ENCODE peak calls at places on chromosome 5, in eight cellular contexts. S, B, G, R, N, D, Y and P are unnamed samples. For H3K36me3, the result is how much of the 10 kb centered on the place peaks cover.

GRCh38 chr5:90264930-90265857 is 144.4 kb downstream of the CETN3 start:
- DNase-seq in S (peak), B (peak), G (peak), R (peak), N (peak), D (peak), Y (peak), P (peak)

GRCh38 chr5:54037205-54037604 is 273.2 kb downstream of the ARL15 start:
- DNase-seq in S (no peak), B (no peak), G (no peak), R (no peak), N (no peak), D (no peak), Y (no peak), P (no peak)

GRCh38 chr5:61534481-61535267 is 202.6 kb downstream of the ZSWIM6 start:
- DNase-seq in S (no peak), B (no peak), G (no peak), R (no peak), N (no peak), D (no peak), Y (no peak), P (no peak)

GRCh38 chr5:115577329-115577728 is 24.9 kb downstream of the TICAM2 start:
- DNase-seq in S (no peak), B (no peak), G (no peak), R (no peak), N (no peak), D (no peak), Y (no peak), P (no peak)

GRCh38 chr5:148364343-148364742 is 19.4 kb upstream of the FBXO38 start:
- DNase-seq in S (no peak), B (no peak), G (no peak), R (no peak), N (no peak), D (no peak), Y (no peak), P (no peak)

GRCh38 chr5:80109549-80110478 is 74.7 kb downstream of the THBS4 start:
- DNase-seq in S (peak), B (no peak), G (no peak), R (peak), N (no peak), D (no peak), Y (no peak), P (peak)

GRCh38 chr5:58699762-58700118 is 116.9 kb downstream of the RAB3C start:
- DNase-seq in S (no peak), B (no peak), G (no peak), R (no peak), N (no peak), D (no peak), Y (no peak), P (no peak)

GRCh38 chr5:150781706-150782614 is 3.4 kb downstream of the SMIM3 start:
- DNase-seq in S (peak), B (peak), G (no peak), R (peak), N (peak), D (peak), Y (peak), P (peak)

GRCh38 chr5:22850981-22851380 is 2.2 kb downstream of the CDH12 start:
- DNase-seq in S (no peak), B (no peak), G (no peak), R (no peak), N (no peak), D (no peak), Y (no peak), P (peak)

GRCh38 chr5:144191998-144192397 is 21.3 kb downstream of the KCTD16 start:
- DNase-seq in S (no peak), B (no peak), G (no peak), R (no peak), N (peak), D (no peak), Y (no peak), P (peak)

GRCh38 chr5:155004138-155004744 is 9.3 kb upstream of the KIF4B start:
- DNase-seq in S (peak), B (no peak), G (no peak), R (no peak), N (peak), D (no peak), Y (no peak), P (peak)

DNA sequence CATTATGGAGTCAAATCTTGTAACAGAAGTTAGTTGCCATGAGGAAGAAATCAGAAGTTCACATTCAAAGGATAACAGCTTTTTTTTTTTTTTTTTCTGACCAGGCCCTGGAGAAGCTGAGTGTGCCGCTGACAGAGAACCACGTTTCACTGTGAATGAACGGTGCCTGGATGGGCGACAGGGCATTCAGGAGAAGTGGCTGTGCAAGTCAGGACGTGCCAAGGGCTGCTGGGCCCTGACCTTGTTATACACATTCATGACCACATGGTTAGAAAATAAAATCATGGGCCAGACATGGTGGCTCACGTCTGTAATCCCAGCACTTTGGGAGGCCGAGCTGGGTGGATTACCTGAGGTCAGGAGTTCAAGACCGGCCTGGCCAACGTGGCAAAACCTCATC is 91.6 kb downstream of the ANKH start:
- DNase-seq in S (no peak), B (no peak), G (no peak), R (no peak), N (no peak), D (no peak), Y (no peak), P (no peak)
- H3K27ac ChIP-seq in S (no peak), B (no peak), G (no peak), R (no peak), N (no peak), D (no peak), Y (no peak), P (no peak)

DNA sequence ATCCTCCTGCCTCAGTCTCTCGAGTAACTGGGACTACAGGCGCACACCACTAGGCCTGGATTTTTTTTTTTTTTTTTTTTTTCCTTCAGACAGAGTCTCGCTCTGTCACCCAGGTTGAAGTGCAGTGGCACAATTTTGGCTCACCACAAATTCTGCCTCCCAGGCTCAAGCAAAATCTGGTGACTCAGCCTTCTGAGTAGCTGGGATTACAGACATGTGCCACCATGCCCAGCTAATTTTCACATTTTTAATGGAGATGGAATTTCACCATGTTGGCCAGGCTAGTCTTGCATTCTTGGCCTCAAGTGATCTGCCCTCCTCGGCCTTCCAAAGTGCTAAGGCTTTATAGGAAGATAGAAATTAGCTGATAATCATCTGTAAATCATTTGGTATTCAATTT is 43.9 kb downstream of the NSA2 start:
- DNase-seq in S (no peak), B (no peak), G (no peak), R (no peak), N (no peak), D (no peak), Y (no peak), P (no peak)
- H3K36me3 ChIP-seq in S (under half), B (under half), G (under half), R (under half), N (under half), D (under half), Y (under half), P (under half)

DNA sequence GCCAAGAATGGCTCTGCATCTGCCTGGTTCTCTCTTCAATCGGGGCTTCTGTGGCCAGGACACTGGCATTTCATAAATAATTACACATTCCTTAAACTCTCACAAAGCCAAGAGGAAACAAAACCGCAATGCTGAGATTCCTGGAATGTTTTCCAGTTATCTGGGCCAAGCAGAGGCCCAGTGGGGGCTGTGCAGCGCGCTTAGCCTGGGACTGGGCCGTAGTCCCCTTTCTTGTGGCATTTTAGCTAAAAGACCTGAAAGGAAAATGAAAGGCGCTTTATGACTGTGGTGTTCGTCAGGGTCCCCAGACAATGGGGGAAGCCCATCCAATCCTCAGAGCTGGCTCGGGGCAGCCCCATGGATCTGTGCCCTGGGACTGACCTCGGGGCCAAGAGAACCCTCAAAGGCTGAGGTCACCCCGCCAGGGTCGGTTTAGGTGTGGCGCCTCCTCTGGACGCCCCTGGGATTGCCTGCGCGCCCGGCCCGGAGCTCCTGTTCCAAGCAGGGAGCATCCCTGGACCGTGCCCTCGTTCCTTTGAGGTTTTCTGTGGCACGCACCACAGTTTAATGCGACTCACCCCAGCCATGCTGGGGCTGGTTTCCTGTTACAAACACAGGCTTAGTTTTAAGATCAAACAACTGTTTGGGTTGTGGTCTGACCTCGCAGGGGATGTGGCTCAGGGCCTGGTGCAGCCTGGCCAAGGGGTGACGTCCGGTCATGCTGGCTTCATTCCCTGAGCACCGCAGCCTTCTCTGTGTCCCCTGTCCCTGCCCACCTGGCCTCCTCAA is 51.5 kb upstream of the NKD2 start:
- DNase-seq in S (peak), B (peak), G (no peak), R (peak), N (no peak), D (no peak), Y (peak), P (peak)
- H3K27ac ChIP-seq in S (no peak), B (no peak), G (no peak), R (no peak), N (no peak), D (no peak), Y (no peak), P (peak)

DNA sequence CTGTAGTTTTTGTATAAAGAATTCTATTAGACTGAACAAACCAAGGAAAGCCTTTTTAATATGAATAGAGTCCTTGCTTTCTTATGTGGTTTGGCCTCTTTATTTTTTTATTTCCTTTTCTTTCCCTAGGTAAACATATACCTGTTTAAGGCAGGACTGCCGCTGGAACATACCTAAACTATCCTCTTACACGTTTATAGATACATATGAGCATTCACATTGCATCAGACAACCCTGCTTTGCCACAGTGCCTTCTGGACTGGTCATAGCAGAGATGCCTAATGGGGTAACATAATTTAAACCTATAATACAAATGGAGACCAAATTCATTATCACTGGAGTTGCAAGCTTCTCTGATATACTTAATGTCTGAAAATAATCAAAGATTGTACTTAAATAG is 12.5 kb downstream of the GRAMD2B start:
- DNase-seq in S (no peak), B (no peak), G (no peak), R (no peak), N (no peak), D (no peak), Y (no peak), P (no peak)
- H3K36me3 ChIP-seq in S (half or more), B (under half), G (under half), R (under half), N (under half), D (under half), Y (under half), P (under half)

DNA sequence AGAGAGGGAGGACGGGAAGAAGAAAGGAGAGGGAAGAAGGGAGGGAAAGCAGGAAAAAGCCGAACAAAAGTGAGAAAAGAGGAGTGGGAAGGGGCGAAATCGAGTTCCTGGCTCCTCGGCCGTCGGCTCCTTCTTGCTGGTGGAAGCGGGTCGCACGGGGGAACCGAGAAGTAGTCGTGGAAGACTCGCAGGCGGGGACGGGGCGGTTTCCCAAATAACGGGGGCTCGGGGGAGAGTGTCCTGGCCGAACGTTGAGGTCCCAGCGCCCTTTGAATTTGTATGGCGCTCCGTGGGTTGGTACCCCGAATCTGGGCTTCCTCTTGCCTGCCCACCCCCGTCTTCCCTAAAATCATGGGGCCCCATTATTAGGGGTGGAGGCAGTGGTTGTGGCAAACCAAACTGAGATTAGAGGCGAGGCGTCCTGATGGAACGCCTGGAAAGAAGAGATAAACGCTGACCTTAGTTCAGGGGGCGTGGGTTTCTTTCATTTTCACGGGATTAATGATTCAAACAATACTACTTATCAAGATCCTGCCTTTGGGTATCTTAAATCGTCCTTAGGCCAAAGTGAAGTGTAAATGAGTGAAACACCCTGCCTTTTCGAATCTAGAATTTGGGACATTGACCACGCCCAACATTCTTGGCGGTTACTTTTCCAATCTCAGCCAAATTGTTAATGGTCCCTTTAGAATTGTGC is 859 bp upstream of the UBTD2 start:
- DNase-seq in S (peak), B (peak), G (no peak), R (no peak), N (no peak), D (peak), Y (no peak), P (peak)
- H3K27ac ChIP-seq in S (peak), B (peak), G (peak), R (peak), N (no peak), D (peak), Y (no peak), P (peak)

GRCh38 chr5:10438301-10438700 is 3.4 kb upstream of the ROPN1L start:
- DNase-seq in S (no peak), B (no peak), G (no peak), R (no peak), N (no peak), D (no peak), Y (no peak), P (no peak)
- H3K36me3 ChIP-seq in S (under half), B (under half), G (under half), R (under half), N (under half), D (under half), Y (under half), P (under half)

DNA sequence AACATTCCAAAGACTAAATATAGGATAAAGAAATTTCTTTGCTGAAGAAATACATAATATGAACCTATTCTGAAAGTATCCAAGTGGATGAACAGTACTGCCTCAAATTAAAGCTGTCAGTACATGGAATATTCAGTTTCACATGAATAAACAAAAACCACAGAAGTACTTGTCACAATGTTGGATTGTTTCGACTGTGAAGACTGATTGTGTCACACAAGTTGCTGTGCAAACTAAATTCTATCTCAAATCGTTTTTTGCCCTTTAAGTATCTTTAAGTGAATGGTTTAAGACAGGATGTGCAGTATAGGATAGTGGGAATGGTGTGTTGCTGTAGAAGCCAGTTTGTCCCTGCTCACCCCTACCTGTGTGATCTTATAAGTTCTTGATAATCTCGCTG is 137.4 kb upstream of the OTULINL start:
- DNase-seq in S (no peak), B (no peak), G (no peak), R (no peak), N (no peak), D (no peak), Y (no peak), P (no peak)
- H3K27ac ChIP-seq in S (peak), B (no peak), G (no peak), R (no peak), N (no peak), D (peak), Y (no peak), P (peak)

DNA sequence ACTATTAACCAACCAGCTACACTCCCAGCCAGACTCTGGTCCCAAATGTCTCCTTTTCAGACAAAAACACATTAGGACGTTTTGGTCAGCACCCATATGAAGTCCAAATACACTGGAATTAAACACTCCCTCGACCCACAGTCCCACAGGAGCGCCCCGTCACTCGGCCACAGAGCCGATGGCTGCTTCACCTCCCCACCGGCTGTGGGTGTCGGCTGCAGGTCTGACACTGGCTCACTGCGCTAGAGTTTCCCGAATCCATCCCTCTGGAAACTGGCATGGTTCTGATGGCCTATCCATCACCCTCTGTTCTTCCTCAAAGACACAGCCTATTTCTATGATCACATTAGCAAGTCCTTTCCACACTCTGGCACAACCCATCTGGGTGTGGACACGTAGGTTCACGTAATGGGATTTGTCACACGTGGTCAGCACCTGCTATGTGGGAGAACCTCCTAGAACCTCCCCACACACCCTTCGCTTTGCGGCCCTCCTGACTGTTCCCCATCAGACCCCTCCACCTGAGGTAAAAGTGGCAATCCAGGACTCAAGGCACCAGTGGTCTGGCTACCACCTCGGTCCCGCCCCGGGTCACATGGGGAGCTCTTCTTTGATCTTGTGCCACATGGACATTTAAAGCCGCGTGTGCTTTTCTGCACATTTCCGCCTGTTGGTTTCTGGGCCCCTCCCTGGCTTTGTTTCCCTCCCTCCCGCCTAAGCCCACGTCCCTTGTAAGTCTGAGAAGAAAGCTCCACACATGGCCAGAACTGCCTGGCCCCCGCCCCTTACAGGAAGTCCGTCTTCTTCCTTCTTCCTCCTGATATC is 131.1 kb upstream of the PHYKPL start:
- DNase-seq in S (no peak), B (peak), G (no peak), R (peak), N (no peak), D (no peak), Y (peak), P (no peak)
- H3K36me3 ChIP-seq in S (under half), B (under half), G (under half), R (under half), N (under half), D (under half), Y (under half), P (under half)

GRCh38 chr5:175288048-175288621 is 155.8 kb downstream of the DRD1 start:
- DNase-seq in S (no peak), B (no peak), G (no peak), R (no peak), N (no peak), D (no peak), Y (peak), P (peak)

GRCh38 chr5:175284806-175285205 is 159.2 kb downstream of the DRD1 start:
- DNase-seq in S (no peak), B (no peak), G (no peak), R (no peak), N (no peak), D (no peak), Y (no peak), P (no peak)

GRCh38 chr5:175285263-175285662 is 158.7 kb downstream of the DRD1 start:
- DNase-seq in S (no peak), B (no peak), G (no peak), R (no peak), N (no peak), D (no peak), Y (no peak), P (no peak)

GRCh38 chr5:175290379-175290778 is 153.6 kb downstream of the DRD1 start:
- DNase-seq in S (no peak), B (no peak), G (no peak), R (no peak), N (no peak), D (no peak), Y (no peak), P (no peak)

DNA sequence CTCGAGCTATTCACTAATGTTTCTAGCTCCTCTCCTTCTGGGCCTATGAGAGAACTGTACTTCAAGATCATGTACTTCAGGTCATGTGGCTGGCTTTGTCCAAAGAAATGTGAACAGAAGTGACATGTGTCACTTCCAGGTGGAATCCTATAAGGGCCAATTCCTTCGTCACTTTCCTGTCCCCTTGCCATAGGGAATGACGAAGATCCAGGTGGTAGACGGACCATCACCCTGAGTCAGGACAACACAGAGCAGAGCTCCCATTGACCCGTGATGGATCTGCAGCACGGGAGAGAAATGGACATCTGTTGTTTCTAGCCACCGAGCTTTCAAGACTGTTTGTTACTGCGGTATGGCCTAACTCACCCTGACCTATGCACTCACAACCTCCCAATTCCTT is 157.0 kb downstream of the DRD1 start:
- DNase-seq in S (no peak), B (no peak), G (no peak), R (no peak), N (no peak), D (no peak), Y (no peak), P (no peak)
- H3K27ac ChIP-seq in S (no peak), B (no peak), G (no peak), R (no peak), N (no peak), D (no peak), Y (no peak), P (no peak)

GRCh38 chr5:98791928-98792580 is 18.6 kb downstream of the RGMB start:
- DNase-seq in S (no peak), B (no peak), G (no peak), R (no peak), N (no peak), D (no peak), Y (no peak), P (no peak)
- H3K36me3 ChIP-seq in S (under half), B (under half), G (under half), R (under half), N (under half), D (under half), Y (under half), P (under half)